ENCODE peak calls at places on chromosomes 5 and 9, in nine cellular contexts. D, S, J, B, I, U, X, O and G are unnamed samples.

GRCh38 chr9:34185778-34186551 is 7.1 kb downstream of the UBAP1 start:
- DNase-seq in D (no peak), S (no peak), J (peak), B (peak), I (no peak), U (no peak), X (peak), O (peak), G (peak)

GRCh38 chr9:127223266-127223665 is 41.3 kb upstream of the GARNL3 start:
- DNase-seq in D (no peak), S (no peak), J (no peak), B (no peak), I (no peak), U (no peak), X (no peak), O (no peak), G (no peak)

GRCh38 chr9:35835766-35836165 is 6.7 kb downstream of the TMEM8B start:
- DNase-seq in D (no peak), S (no peak), J (no peak), B (no peak), I (no peak), U (no peak), X (no peak), O (no peak), G (no peak)

GRCh38 chr5:143316844-143317631 is 86.4 kb downstream of the NR3C1 start:
- DNase-seq in D (no peak), S (no peak), J (no peak), B (no peak), I (no peak), U (no peak), X (peak), O (no peak), G (no peak)

GRCh38 chr9:100602302-100602930 is 24.5 kb downstream of the CAVIN4 start:
- DNase-seq in D (no peak), S (peak), J (no peak), B (no peak), I (no peak), U (no peak), X (peak), O (peak), G (peak)

GRCh38 chr9:136052991-136053756 is 41.9 kb downstream of the NACC2 start:
- DNase-seq in D (no peak), S (peak), J (no peak), B (no peak), I (no peak), U (peak), X (no peak), O (no peak), G (no peak)

GRCh38 chr9:6549106-6549505 is 96.4 kb downstream of the GLDC start:
- DNase-seq in D (no peak), S (no peak), J (no peak), B (no peak), I (no peak), U (no peak), X (no peak), O (no peak), G (no peak)

GRCh38 chr9:19030899-19031298 is 2.1 kb downstream of the SAXO1 start:
- DNase-seq in D (no peak), S (no peak), J (no peak), B (no peak), I (no peak), U (no peak), X (peak), O (no peak), G (no peak)